ENCODE peak calls at places on chromosome 4, in four cellular contexts. One of them, this sample, is unnamed.

GRCh38 chr4:38753021-38753806 is 29.6 kb downstream of the TLR10 start:
- DNase-seq in cardiac muscle cell: peak
- DNase-seq in CD8-positive, alpha-beta T cell: no peak
- DNase-seq in prostate gland: peak
- DNase-seq in this sample: peak

GRCh38 chr4:72390409-72390808 is 178.6 kb downstream of the ADAMTS3 start:
- DNase-seq in cardiac muscle cell: peak
- DNase-seq in prostate gland: no peak
- DNase-seq in CD8-positive, alpha-beta T cell: no peak
- DNase-seq in this sample: no peak

GRCh38 chr4:82833696-82834313 is 35.2 kb upstream of the SCD5 start:
- DNase-seq in cardiac muscle cell: peak
- DNase-seq in prostate gland: no peak
- DNase-seq in CD8-positive, alpha-beta T cell: no peak
- DNase-seq in this sample: no peak

GRCh38 chr4:109701566-109702399 is 1.5 kb downstream of the CASP6 start:
- DNase-seq in cardiac muscle cell: peak
- DNase-seq in prostate gland: no peak
- DNase-seq in CD8-positive, alpha-beta T cell: no peak
- DNase-seq in this sample: peak

GRCh38 chr4:38026138-38026740 is 66.0 kb downstream of the PTTG2 start:
- DNase-seq in prostate gland: no peak
- DNase-seq in CD8-positive, alpha-beta T cell: no peak
- DNase-seq in cardiac muscle cell: no peak
- DNase-seq in this sample: no peak

GRCh38 chr4:40196724-40197281 is at the start of gene RHOH:
- DNase-seq in prostate gland: no peak
- DNase-seq in CD8-positive, alpha-beta T cell: peak
- DNase-seq in cardiac muscle cell: no peak
- DNase-seq in this sample: no peak

GRCh38 chr4:156968479-156968984 is 3.1 kb downstream of the PDGFC start:
- DNase-seq in prostate gland: peak
- DNase-seq in cardiac muscle cell: peak
- DNase-seq in CD8-positive, alpha-beta T cell: no peak
- DNase-seq in this sample: peak

GRCh38 chr4:56049428-56050212 is 100.9 kb downstream of the CEP135 start:
- DNase-seq in CD8-positive, alpha-beta T cell: no peak
- DNase-seq in prostate gland: no peak
- DNase-seq in cardiac muscle cell: peak
- DNase-seq in this sample: peak

GRCh38 chr4:30721353-30722091 is 1.4 kb downstream of the PCDH7 start:
- DNase-seq in CD8-positive, alpha-beta T cell: no peak
- DNase-seq in cardiac muscle cell: peak
- DNase-seq in prostate gland: peak
- DNase-seq in this sample: peak

GRCh38 chr4:73487233-73487632 is 5.7 kb downstream of the AFM start:
- DNase-seq in CD8-positive, alpha-beta T cell: no peak
- DNase-seq in prostate gland: no peak
- DNase-seq in cardiac muscle cell: no peak
- DNase-seq in this sample: no peak

GRCh38 chr4:22458112-22458511 is 57.8 kb downstream of the ADGRA3 start:
- DNase-seq in cardiac muscle cell: no peak
- DNase-seq in CD8-positive, alpha-beta T cell: no peak
- DNase-seq in prostate gland: no peak
- DNase-seq in this sample: no peak

GRCh38 chr4:150251752-150252190 is 173.5 kb downstream of the DCLK2 start:
- DNase-seq in CD8-positive, alpha-beta T cell: no peak
- DNase-seq in cardiac muscle cell: peak
- DNase-seq in prostate gland: no peak
- DNase-seq in this sample: no peak

GRCh38 chr4:128006592-128006991 is 41.4 kb downstream of the ABHD18 start:
- DNase-seq in CD8-positive, alpha-beta T cell: no peak
- DNase-seq in cardiac muscle cell: peak
- DNase-seq in prostate gland: no peak
- DNase-seq in this sample: no peak

GRCh38 chr4:105472871-105473339 is 957 bp downstream of the PPA2 start:
- DNase-seq in cardiac muscle cell: no peak
- DNase-seq in CD8-positive, alpha-beta T cell: no peak
- DNase-seq in prostate gland: no peak
- DNase-seq in this sample: no peak

GRCh38 chr4:169071781-169072180 is 61.7 kb upstream of the CBR4 start:
- DNase-seq in prostate gland: no peak
- DNase-seq in cardiac muscle cell: no peak
- DNase-seq in CD8-positive, alpha-beta T cell: no peak
- DNase-seq in this sample: no peak

GRCh38 chr4:36841583-36842326 is 402.8 kb upstream of the NWD2 start:
- DNase-seq in cardiac muscle cell: no peak
- DNase-seq in prostate gland: no peak
- DNase-seq in CD8-positive, alpha-beta T cell: no peak
- DNase-seq in this sample: no peak

GRCh38 chr4:27042411-27042810 is 181.8 kb downstream of the STIM2 start:
- DNase-seq in cardiac muscle cell: no peak
- DNase-seq in prostate gland: no peak
- DNase-seq in CD8-positive, alpha-beta T cell: no peak
- DNase-seq in this sample: no peak

GRCh38 chr4:181685461-181685860 is 557.7 kb upstream of the TENM3 start:
- DNase-seq in prostate gland: no peak
- DNase-seq in CD8-positive, alpha-beta T cell: no peak
- DNase-seq in cardiac muscle cell: no peak
- DNase-seq in this sample: no peak

GRCh38 chr4:8580321-8581093 is at the start of gene GPR78:
- DNase-seq in cardiac muscle cell: peak
- DNase-seq in prostate gland: no peak
- DNase-seq in CD8-positive, alpha-beta T cell: no peak
- DNase-seq in this sample: peak

GRCh38 chr4:124053872-124054538 is 657.4 kb downstream of the SPRY1 start:
- DNase-seq in cardiac muscle cell: peak
- DNase-seq in prostate gland: no peak
- DNase-seq in CD8-positive, alpha-beta T cell: no peak
- DNase-seq in this sample: no peak

GRCh38 chr4:98430708-98431403 is 169.7 kb downstream of the RAP1GDS1 start:
- DNase-seq in prostate gland: no peak
- DNase-seq in CD8-positive, alpha-beta T cell: no peak
- DNase-seq in cardiac muscle cell: peak
- DNase-seq in this sample: no peak

GRCh38 chr4:144646523-144647094 is 653 bp downstream of the HHIP start:
- DNase-seq in cardiac muscle cell: peak
- DNase-seq in prostate gland: no peak
- DNase-seq in CD8-positive, alpha-beta T cell: no peak
- DNase-seq in this sample: no peak

GRCh38 chr4:6541789-6542188 is 33.2 kb upstream of the MAN2B2 start:
- DNase-seq in prostate gland: no peak
- DNase-seq in cardiac muscle cell: no peak
- DNase-seq in CD8-positive, alpha-beta T cell: no peak
- DNase-seq in this sample: no peak

GRCh38 chr4:5638316-5638715 is 70.0 kb downstream of the EVC2 start:
- DNase-seq in CD8-positive, alpha-beta T cell: no peak
- DNase-seq in prostate gland: no peak
- DNase-seq in cardiac muscle cell: peak
- DNase-seq in this sample: no peak

GRCh38 chr4:97150966-97151365 is 992.3 kb downstream of the STPG2 start:
- DNase-seq in CD8-positive, alpha-beta T cell: no peak
- DNase-seq in prostate gland: no peak
- DNase-seq in cardiac muscle cell: no peak
- DNase-seq in this sample: no peak

GRCh38 chr4:78606530-78607095 is 55.0 kb downstream of the ANXA3 start:
- DNase-seq in prostate gland: no peak
- DNase-seq in cardiac muscle cell: no peak
- DNase-seq in CD8-positive, alpha-beta T cell: no peak
- DNase-seq in this sample: no peak

GRCh38 chr4:48543796-48544195 is 53.7 kb downstream of the ZAR1 start:
- DNase-seq in cardiac muscle cell: no peak
- DNase-seq in CD8-positive, alpha-beta T cell: no peak
- DNase-seq in prostate gland: no peak
- DNase-seq in this sample: no peak

GRCh38 chr4:10091531-10092181 is 24.9 kb downstream of the WDR1 start:
- DNase-seq in CD8-positive, alpha-beta T cell: no peak
- DNase-seq in cardiac muscle cell: no peak
- DNase-seq in prostate gland: no peak
- DNase-seq in this sample: no peak

GRCh38 chr4:32560306-32560705 is 1840.1 kb downstream of the PCDH7 start:
- DNase-seq in cardiac muscle cell: peak
- DNase-seq in prostate gland: no peak
- DNase-seq in CD8-positive, alpha-beta T cell: no peak
- DNase-seq in this sample: no peak

GRCh38 chr4:5980436-5981155 is 37.6 kb downstream of the C4orf50 start:
- DNase-seq in prostate gland: no peak
- DNase-seq in cardiac muscle cell: no peak
- DNase-seq in CD8-positive, alpha-beta T cell: no peak
- DNase-seq in this sample: no peak

GRCh38 chr4:124703154-124703553 is 9.4 kb downstream of the ANKRD50 start:
- DNase-seq in cardiac muscle cell: no peak
- DNase-seq in CD8-positive, alpha-beta T cell: no peak
- DNase-seq in prostate gland: no peak
- DNase-seq in this sample: no peak

GRCh38 chr4:118989098-118990080 is 100.7 kb downstream of the SYNPO2 start:
- DNase-seq in cardiac muscle cell: peak
- DNase-seq in CD8-positive, alpha-beta T cell: no peak
- DNase-seq in prostate gland: no peak
- DNase-seq in this sample: no peak

GRCh38 chr4:73730292-73730691 is 10.1 kb upstream of the CXCL8 start:
- DNase-seq in cardiac muscle cell: no peak
- DNase-seq in prostate gland: no peak
- DNase-seq in CD8-positive, alpha-beta T cell: no peak
- DNase-seq in this sample: no peak

GRCh38 chr4:110620352-110621327 is 2.2 kb downstream of the PITX2 start:
- DNase-seq in prostate gland: peak
- DNase-seq in CD8-positive, alpha-beta T cell: no peak
- DNase-seq in cardiac muscle cell: peak
- DNase-seq in this sample: peak

GRCh38 chr4:25727711-25728493 is 72.3 kb downstream of the SLC34A2 start:
- DNase-seq in prostate gland: no peak
- DNase-seq in cardiac muscle cell: no peak
- DNase-seq in CD8-positive, alpha-beta T cell: no peak
- DNase-seq in this sample: no peak

GRCh38 chr4:25722964-25723363 is 67.3 kb downstream of the SLC34A2 start:
- DNase-seq in prostate gland: no peak
- DNase-seq in CD8-positive, alpha-beta T cell: no peak
- DNase-seq in cardiac muscle cell: no peak
- DNase-seq in this sample: no peak

GRCh38 chr4:25725870-25726269 is 70.2 kb downstream of the SLC34A2 start:
- DNase-seq in CD8-positive, alpha-beta T cell: no peak
- DNase-seq in cardiac muscle cell: no peak
- DNase-seq in prostate gland: no peak
- DNase-seq in this sample: no peak

GRCh38 chr4:25723409-25723808 is 67.8 kb downstream of the SLC34A2 start:
- DNase-seq in prostate gland: no peak
- DNase-seq in CD8-positive, alpha-beta T cell: no peak
- DNase-seq in cardiac muscle cell: peak
- DNase-seq in this sample: no peak
- TF ChIP-seq CTCF in prostate gland: no peak
- TF ChIP-seq CTCF in CD8-positive, alpha-beta T cell: no peak
- TF ChIP-seq CTCF in cardiac muscle cell: no peak
- TF ChIP-seq CTCF in this sample: no peak

DNA sequence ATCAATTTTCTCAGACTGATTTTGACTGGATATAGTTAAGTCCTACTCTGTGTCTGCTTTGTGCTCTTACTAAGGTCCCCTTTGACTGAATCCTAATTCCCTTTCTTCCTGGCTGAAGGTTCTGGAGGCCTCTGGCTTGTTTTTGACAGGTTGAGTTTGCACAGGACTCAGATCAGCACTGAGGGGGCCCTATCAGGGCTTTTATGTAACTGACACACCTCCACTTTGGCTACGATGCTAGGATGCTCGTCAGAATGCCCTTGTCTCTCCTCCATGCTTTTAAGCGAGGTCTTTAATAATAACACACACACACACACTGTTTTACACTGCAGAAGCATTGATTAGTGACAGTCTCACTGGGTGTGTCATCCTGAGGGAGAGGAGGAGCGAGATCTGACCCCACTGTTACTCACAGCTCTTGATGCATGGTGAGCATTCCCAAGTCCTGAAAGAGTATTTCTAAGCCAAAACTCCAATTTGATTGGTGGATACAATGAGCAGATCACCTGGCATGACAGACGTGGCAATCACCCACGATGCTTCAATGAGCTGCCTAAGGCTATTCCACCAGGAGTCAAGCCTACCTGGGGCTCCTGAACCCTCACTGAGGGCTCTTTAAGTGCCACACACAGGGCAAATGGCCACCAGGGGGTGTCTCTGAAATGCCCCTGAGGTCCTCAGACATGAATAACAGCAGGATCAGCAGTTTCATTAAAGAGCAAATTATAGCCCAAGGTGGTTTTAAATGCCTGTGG is 130.4 kb upstream of the CPEB2 start:
- DNase-seq in cardiac muscle cell: no peak
- DNase-seq in prostate gland: no peak
- DNase-seq in CD8-positive, alpha-beta T cell: no peak
- DNase-seq in this sample: no peak
- TF ChIP-seq CTCF in cardiac muscle cell: peak
- TF ChIP-seq CTCF in prostate gland: peak
- TF ChIP-seq CTCF in CD8-positive, alpha-beta T cell: no peak
- TF ChIP-seq CTCF in this sample: peak

DNA sequence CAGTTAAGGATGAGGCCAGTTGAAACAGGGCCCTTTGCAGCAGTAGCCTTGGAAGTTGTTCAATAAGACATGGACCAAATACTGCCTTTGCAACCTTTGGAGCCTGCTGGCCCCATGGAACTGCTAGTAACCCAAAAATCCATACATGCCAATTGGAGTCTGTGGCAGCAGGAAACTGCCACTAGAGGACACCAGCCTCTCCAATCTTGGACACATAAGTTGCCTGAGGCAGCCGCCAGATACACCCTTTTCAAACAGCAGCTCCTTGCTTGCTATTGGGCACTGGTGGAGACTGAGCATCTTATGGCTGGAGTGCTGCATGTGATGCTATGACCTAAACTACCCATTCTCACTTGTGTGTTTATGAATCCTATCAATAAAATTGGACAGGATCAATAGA is 14.8 kb upstream of the LAP3 start:
- DNase-seq in prostate gland: no peak
- DNase-seq in cardiac muscle cell: no peak
- DNase-seq in CD8-positive, alpha-beta T cell: no peak
- DNase-seq in this sample: no peak
- TF ChIP-seq CTCF in prostate gland: no peak
- TF ChIP-seq CTCF in cardiac muscle cell: peak
- TF ChIP-seq CTCF in CD8-positive, alpha-beta T cell: no peak
- TF ChIP-seq CTCF in this sample: peak

GRCh38 chr4:20426028-20426427 is 174.3 kb downstream of the SLIT2 start:
- DNase-seq in cardiac muscle cell: no peak
- DNase-seq in prostate gland: no peak
- DNase-seq in CD8-positive, alpha-beta T cell: no peak
- DNase-seq in this sample: no peak

GRCh38 chr4:20430555-20430954 is 178.8 kb downstream of the SLIT2 start:
- DNase-seq in CD8-positive, alpha-beta T cell: no peak
- DNase-seq in prostate gland: no peak
- DNase-seq in cardiac muscle cell: peak
- DNase-seq in this sample: no peak

GRCh38 chr4:20432098-20432497 is 180.4 kb downstream of the SLIT2 start:
- DNase-seq in cardiac muscle cell: peak
- DNase-seq in CD8-positive, alpha-beta T cell: no peak
- DNase-seq in prostate gland: no peak
- DNase-seq in this sample: no peak

GRCh38 chr4:20431422-20432014 is 179.8 kb downstream of the SLIT2 start:
- DNase-seq in CD8-positive, alpha-beta T cell: no peak
- DNase-seq in prostate gland: no peak
- DNase-seq in cardiac muscle cell: peak
- DNase-seq in this sample: no peak

GRCh38 chr4:20428410-20429160 is 176.9 kb downstream of the SLIT2 start:
- DNase-seq in prostate gland: no peak
- DNase-seq in CD8-positive, alpha-beta T cell: no peak
- DNase-seq in cardiac muscle cell: peak
- DNase-seq in this sample: no peak
- TF ChIP-seq CTCF in prostate gland: no peak
- TF ChIP-seq CTCF in CD8-positive, alpha-beta T cell: no peak
- TF ChIP-seq CTCF in cardiac muscle cell: peak
- TF ChIP-seq CTCF in this sample: no peak